ENCODE peak calls at places on chromosomes 1 and 21, in seven cellular contexts. N is esophagus squamous epithelium, E is breast epithelium, X is uterus, R is heart left ventricle, Q is transverse colon, L is body of pancreas. B is an unnamed sample.

GRCh38 chr1:1406101-1406820 is 832 bp downstream of the MRPL20 start:
- DNase-seq in N (no peak), E (no peak), X (no peak), R (no peak), Q (no peak), L (no peak), B (no peak)

GRCh38 chr21:34606621-34607020 is 8.3 kb downstream of the RCAN1 start:
- DNase-seq in N (no peak), E (no peak), X (no peak), R (no peak), Q (no peak), L (no peak), B (peak; percentile 70)

GRCh38 chr1:247332215-247332900 is 691 bp upstream of the ZNF496 start:
- DNase-seq in N (peak; percentile 24), E (no peak), X (peak; percentile 41), R (peak; percentile 72), Q (peak; percentile 61), L (peak; percentile 58), B (no peak)

GRCh38 chr1:115428676-115429075 is 90.6 kb upstream of the NGF start:
- DNase-seq in N (no peak), E (no peak), X (no peak), R (no peak), Q (no peak), L (no peak), B (no peak)

GRCh38 chr21:15170614-15171013 is 105.8 kb upstream of the NRIP1 start:
- DNase-seq in N (no peak), E (no peak), X (no peak), R (no peak), Q (no peak), L (no peak), B (no peak)

GRCh38 chr1:60571811-60572210 is 498.2 kb upstream of the C1orf87 start:
- DNase-seq in N (no peak), E (no peak), X (no peak), R (no peak), Q (no peak), L (no peak), B (no peak)

GRCh38 chr1:178282949-178283367 is 189.1 kb downstream of the RASAL2 start:
- DNase-seq in N (no peak), E (no peak), X (no peak), R (no peak), Q (no peak), L (no peak), B (no peak)

GRCh38 chr21:32253215-32253641 is 25.6 kb downstream of the MIS18A start:
- DNase-seq in N (no peak), E (no peak), X (peak; percentile 33), R (peak; percentile 70), Q (no peak), L (peak; percentile 59), B (no peak)

GRCh38 chr1:12424150-12424549 is 193.9 kb downstream of the DHRS3 start:
- DNase-seq in N (no peak), E (no peak), X (no peak), R (no peak), Q (no peak), L (no peak), B (no peak)

GRCh38 chr1:20840731-20841130 is 53.6 kb upstream of the HP1BP3 start:
- DNase-seq in N (no peak), E (no peak), X (no peak), R (no peak), Q (no peak), L (no peak), B (no peak)

GRCh38 chr1:53804791-53805505 is 33.1 kb downstream of the NDC1 start:
- DNase-seq in N (no peak), E (no peak), X (no peak), R (no peak), Q (no peak), L (no peak), B (no peak)

GRCh38 chr1:18015719-18016118 is 91.9 kb upstream of the IGSF21 start:
- DNase-seq in N (no peak), E (no peak), X (no peak), R (no peak), Q (no peak), L (no peak), B (no peak)

GRCh38 chr1:231162970-231163830 is 1.3 kb downstream of the TRIM67 start:
- DNase-seq in N (no peak), E (no peak), X (no peak), R (no peak), Q (no peak), L (no peak), B (no peak)

GRCh38 chr1:99657213-99658030 is 11.5 kb downstream of the PALMD start:
- DNase-seq in N (no peak), E (no peak), X (no peak), R (no peak), Q (no peak), L (no peak), B (no peak)

GRCh38 chr1:99661780-99662179 is 15.9 kb downstream of the PALMD start:
- DNase-seq in N (no peak), E (no peak), X (no peak), R (no peak), Q (no peak), L (no peak), B (no peak)

GRCh38 chr1:99658031-99658290 is 12.0 kb downstream of the PALMD start:
- DNase-seq in N (no peak), E (no peak), X (no peak), R (no peak), Q (no peak), L (no peak), B (no peak)

GRCh38 chr1:99660496-99660895 is 14.6 kb downstream of the PALMD start:
- DNase-seq in N (no peak), E (no peak), X (no peak), R (no peak), Q (no peak), L (no peak), B (no peak)

GRCh38 chr1:99659755-99660210 is 13.9 kb downstream of the PALMD start:
- DNase-seq in N (no peak), E (no peak), X (no peak), R (no peak), Q (no peak), L (no peak), B (no peak)
- TF ChIP-seq POLR2A in N (no peak), E (no peak), X (no peak), R (no peak), Q (no peak), L (no peak), B (no peak)

DNA sequence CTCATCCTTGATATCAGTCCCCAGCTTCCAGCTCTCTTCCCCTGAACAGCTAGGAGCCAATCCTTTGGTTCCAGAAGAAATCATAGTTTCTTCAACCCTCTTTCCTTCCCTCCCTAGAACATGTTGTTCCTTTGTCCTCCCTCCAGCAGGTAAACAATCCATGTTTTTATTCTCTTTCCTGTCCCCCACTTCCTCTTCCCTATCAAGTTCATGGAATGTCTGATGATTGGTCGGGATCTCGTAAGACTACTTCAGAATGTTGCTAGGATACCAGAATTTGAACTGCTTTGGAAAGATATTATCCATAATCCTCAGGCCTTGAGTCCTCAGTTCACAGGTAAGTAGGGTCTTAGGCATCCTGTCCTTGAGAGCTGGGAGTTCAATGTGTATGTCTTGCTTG is 23.1 kb upstream of the SLC27A3 start:
- DNase-seq in N (no peak), E (no peak), X (no peak), R (no peak), Q (no peak), L (no peak), B (no peak)
- TF ChIP-seq POLR2A in N (no peak), E (no peak), X (no peak), R (no peak), Q (no peak), L (no peak), B (no peak)

GRCh38 chr1:41882068-41882477 is 36.6 kb downstream of the HIVEP3 start:
- DNase-seq in N (no peak), E (no peak), X (no peak), R (no peak), Q (peak; percentile 39), L (peak; percentile 75), B (no peak)
- TF ChIP-seq POLR2A in N (no peak), E (no peak), X (no peak), R (no peak), Q (no peak), L (no peak), B (no peak)

GRCh38 chr21:39340687-39341086 is 8.2 kb downstream of the HMGN1 start:
- DNase-seq in N (no peak), E (no peak), X (no peak), R (no peak), Q (no peak), L (no peak), B (no peak)

GRCh38 chr21:39344848-39345247 is 4.0 kb downstream of the HMGN1 start:
- DNase-seq in N (no peak), E (no peak), X (no peak), R (no peak), Q (no peak), L (no peak), B (no peak)

GRCh38 chr21:39345440-39345839 is 3.4 kb downstream of the HMGN1 start:
- DNase-seq in N (no peak), E (no peak), X (no peak), R (no peak), Q (no peak), L (no peak), B (no peak)

GRCh38 chr21:39336457-39337008 is 12.4 kb downstream of the HMGN1 start:
- DNase-seq in N (no peak), E (no peak), X (no peak), R (no peak), Q (no peak), L (no peak), B (no peak)

GRCh38 chr21:39341249-39341923 is 7.5 kb downstream of the HMGN1 start:
- DNase-seq in N (no peak), E (no peak), X (no peak), R (no peak), Q (no peak), L (no peak), B (no peak)
- TF ChIP-seq POLR2A in N (no peak), E (no peak), X (no peak), R (no peak), Q (no peak), L (no peak), B (no peak)

B was measured in vagina.